ENCODE peak calls at places on chromosome X, in five cellular contexts. K is neural progenitor cell, C is GM23338, G is PC-3, T is GM23248. S is an unnamed sample.

GRCh38 chrX:103488332-103488731 is 31.0 kb downstream of the RAB40A start:
- DNase-seq in K (peak; percentile 38), C (peak; percentile 43), G (peak; percentile 45), T (peak; percentile 46), S (peak; percentile 1)

GRCh38 chrX:21131346-21131745 is 242.9 kb upstream of the CNKSR2 start:
- DNase-seq in K (no peak), C (no peak), G (no peak), T (no peak), S (no peak)

GRCh38 chrX:133542476-133542875 is 127.2 kb upstream of the GPC4 start:
- DNase-seq in K (no peak), C (no peak), G (no peak), T (peak; percentile 46), S (no peak)

GRCh38 chrX:119529355-119530276 is 35.6 kb downstream of the STEEP1 start:
- DNase-seq in K (no peak), C (no peak), G (no peak), T (no peak), S (peak; percentile 31)

GRCh38 chrX:137747231-137747630 is 181.3 kb downstream of the ZIC3 start:
- DNase-seq in K (peak; percentile 70), C (peak; percentile 71), G (no peak), T (no peak), S (no peak)

GRCh38 chrX:20967725-20968124 is 406.5 kb upstream of the CNKSR2 start:
- DNase-seq in K (no peak), C (no peak), G (no peak), T (no peak), S (no peak)

GRCh38 chrX:20267924-20268701 is 1.4 kb upstream of the RPS6KA3 start:
- DNase-seq in K (peak; percentile 61), C (peak; percentile 70), G (no peak), T (no peak), S (no peak)

GRCh38 chrX:152020895-152021294 is 46.4 kb upstream of the GABRE start:
- DNase-seq in K (no peak), C (no peak), G (no peak), T (no peak), S (no peak)

GRCh38 chrX:121479406-121479805 is 432.0 kb downstream of the GLUD2 start:
- DNase-seq in K (peak; percentile 12), C (peak; percentile 17), G (no peak), T (peak; percentile 12), S (peak; percentile 15)

GRCh38 chrX:119236599-119237525 is 777 bp downstream of the PGRMC1 start:
- DNase-seq in K (peak; percentile 56), C (no peak), G (peak; percentile 48), T (peak; percentile 76), S (peak; percentile 22)

GRCh38 chrX:9135901-9136510 is 102.1 kb upstream of the FAM9B start:
- DNase-seq in K (no peak), C (no peak), G (no peak), T (peak; percentile 42), S (no peak)

DNA sequence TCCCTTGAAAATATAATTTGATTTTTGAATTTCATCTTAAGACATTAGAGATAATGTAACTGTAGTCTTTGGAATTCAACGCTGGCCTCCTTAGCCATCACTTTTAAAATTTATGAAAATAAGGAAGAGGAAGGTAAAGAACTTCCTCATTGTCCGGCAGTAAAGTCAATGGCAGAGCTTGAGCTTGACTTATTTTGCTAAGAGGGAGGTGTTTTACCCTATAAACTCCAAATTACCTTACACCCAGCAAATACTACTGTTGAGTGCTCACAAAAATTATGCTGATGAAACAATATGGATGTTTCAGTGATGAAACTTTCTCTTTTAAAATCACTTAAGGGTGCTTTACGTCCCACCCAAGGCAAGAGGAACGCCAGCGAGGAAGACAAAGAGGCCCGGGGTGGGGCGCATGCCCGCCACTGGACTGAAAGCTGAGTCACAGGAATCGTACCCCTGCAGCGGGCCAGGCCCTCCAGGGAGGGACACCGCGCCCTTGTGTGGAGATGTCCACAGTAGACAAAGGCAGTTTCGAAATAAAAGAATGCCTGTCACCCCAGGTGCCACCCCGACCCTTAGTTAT is 603 bp upstream of the TMSB4X start:
- DNase-seq in K (peak; percentile 74), C (peak; percentile 37), G (peak; percentile 57), T (peak; percentile 79), S (peak; percentile 59)
- H3K79me2 ChIP-seq in K (peaks cover 47% of the 10 kb centered on the region), C (peaks cover 22% of the 10 kb centered on the region), G (peaks cover 32% of the 10 kb centered on the region), T (peaks cover 26% of the 10 kb centered on the region), S (peaks cover 37% of the 10 kb centered on the region)

GRCh38 chrX:13468096-13468495 is 101.3 kb upstream of the EGFL6 start:
- DNase-seq in K (no peak), C (no peak), G (no peak), T (no peak), S (no peak)

GRCh38 chrX:13464599-13465275 is 104.7 kb upstream of the EGFL6 start:
- DNase-seq in K (no peak), C (no peak), G (peak; percentile 2), T (no peak), S (no peak)

GRCh38 chrX:13467243-13467642 is 102.2 kb upstream of the EGFL6 start:
- DNase-seq in K (no peak), C (no peak), G (no peak), T (no peak), S (no peak)

GRCh38 chrX:13463608-13464007 is 105.8 kb upstream of the EGFL6 start:
- DNase-seq in K (no peak), C (no peak), G (peak; percentile 49), T (peak; percentile 63), S (peak; percentile 68)
- TF ChIP-seq EZH2phosphoT487 in K (no peak), C (no peak), G (no peak), T (no peak), S (no peak)

GRCh38 chrX:40097492-40098263 is at the start of gene BCOR:
- DNase-seq in K (peak; percentile 81), C (peak; percentile 70), G (peak; percentile 62), T (peak; percentile 77), S (peak; percentile 74)
- H3K79me2 ChIP-seq in K (peaks cover 46% of the 10 kb centered on the region), C (peaks cover 36% of the 10 kb centered on the region), G (peaks cover 42% of the 10 kb centered on the region), T (peaks cover 38% of the 10 kb centered on the region), S (peaks cover 36% of the 10 kb centered on the region)

GRCh38 chrX:70030242-70030823 is 19.4 kb downstream of the AWAT2 start:
- DNase-seq in K (peak; percentile 71), C (peak; percentile 70), G (peak; percentile 69), T (peak; percentile 71), S (peak; percentile 53)
- TF ChIP-seq EZH2phosphoT487 in K (no peak), C (no peak), G (no peak), T (no peak), S (no peak)

GRCh38 chrX:112051546-112051945 is 31.0 kb downstream of the TRPC5 start:
- DNase-seq in K (no peak), C (no peak), G (no peak), T (no peak), S (no peak)

GRCh38 chrX:112053169-112053568 is 29.4 kb downstream of the TRPC5 start:
- DNase-seq in K (no peak), C (no peak), G (no peak), T (no peak), S (no peak)

GRCh38 chrX:112043997-112044396 is 38.6 kb downstream of the TRPC5 start:
- DNase-seq in K (peak; percentile 64), C (peak; percentile 41), G (peak; percentile 52), T (peak; percentile 10), S (peak; percentile 2)

DNA sequence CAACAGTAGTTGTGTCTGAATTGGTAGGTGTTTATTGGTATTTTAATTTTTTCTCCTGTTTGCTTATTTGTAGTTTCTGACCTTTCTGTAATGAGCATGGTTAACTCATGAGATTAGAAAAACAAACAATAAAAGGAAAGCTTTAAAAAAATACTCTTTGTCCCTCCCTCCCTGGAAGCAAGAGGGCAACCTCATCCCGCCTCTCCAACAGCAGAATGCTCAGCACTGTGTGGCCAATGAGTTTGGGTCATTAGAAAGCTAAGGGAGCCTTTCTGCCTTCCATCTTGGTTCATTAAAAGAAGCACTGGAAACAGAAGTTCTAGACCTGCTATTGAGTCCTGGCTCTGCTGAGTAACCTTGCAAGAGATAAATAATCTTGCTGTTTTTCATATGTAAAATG is 33.9 kb downstream of the TRPC5 start:
- DNase-seq in K (peak; percentile 48), C (peak; percentile 4), G (no peak), T (no peak), S (no peak)
- H3K79me2 ChIP-seq in K (no peaks in the 10 kb centered on the region), C (no peaks in the 10 kb centered on the region), G (no peaks in the 10 kb centered on the region), T (no peaks in the 10 kb centered on the region), S (no peaks in the 10 kb centered on the region)

GRCh38 chrX:1434871-1435240 is 17.9 kb downstream of the ASMTL start:
- DNase-seq in K (no peak), C (no peak), G (no peak), T (no peak), S (no peak)
- TF ChIP-seq EZH2phosphoT487 in K (no peak), C (no peak), G (no peak), T (no peak), S (no peak)